ENCODE peak calls at places on chromosome 13, in seven cellular contexts. L, P, X, R, S, D and M are unnamed samples.
A peak's percentile ranks its signal among the peaks of the same experiment; 100 is the strongest.

GRCh38 chr13:35379663-35380062 is 96.8 kb downstream of the MAB21L1 start:
- DNase-seq in S (no peak), D (no peak), X (no peak), L (no peak), R (no peak), P (no peak), M (no peak)

GRCh38 chr13:102935896-102936321 is 90.1 kb downstream of the ERCC5 start:
- DNase-seq in X (no peak), S (no peak), R (no peak), L (no peak), P (no peak), D (peak; percentile 18), M (no peak)

GRCh38 chr13:29905845-29906244 is 55.4 kb upstream of the UBL3 start:
- DNase-seq in P (no peak), X (no peak), L (no peak), D (no peak), S (no peak), R (no peak), M (peak; percentile 76)

GRCh38 chr13:28336193-28336657 is 158.7 kb downstream of the FLT1 start:
- DNase-seq in R (no peak), X (no peak), S (no peak), L (no peak), P (no peak), D (no peak), M (peak; percentile 60)

GRCh38 chr13:24218977-24219376 is 58.5 kb downstream of the SPATA13 start:
- DNase-seq in R (peak; percentile 44), D (no peak), S (no peak), X (no peak), L (no peak), P (no peak), M (no peak)

GRCh38 chr13:104253063-104253680 is 1187.0 kb upstream of the SLC10A2 start:
- DNase-seq in R (no peak), L (no peak), X (no peak), P (no peak), S (no peak), D (no peak), M (peak; percentile 48)

GRCh38 chr13:79466852-79467251 is 14.1 kb upstream of the NDFIP2 start:
- DNase-seq in L (no peak), R (no peak), X (no peak), S (no peak), D (no peak), P (no peak), M (no peak)

GRCh38 chr13:111252449-111253124 is 67.9 kb upstream of the TEX29 start:
- DNase-seq in L (no peak), S (no peak), R (no peak), P (no peak), X (no peak), D (no peak), M (no peak)

GRCh38 chr13:110711778-110712070 is 1.8 kb upstream of the ING1 start:
- DNase-seq in D (peak; percentile 15), X (no peak), P (no peak), R (no peak), S (no peak), L (no peak), M (no peak)

GRCh38 chr13:111006508-111007031 is 91.7 kb upstream of the ANKRD10 start:
- DNase-seq in L (no peak), D (peak; percentile 37), X (peak; percentile 37), R (peak; percentile 44), P (no peak), S (no peak), M (no peak)

GRCh38 chr13:113349050-113349449 is 14.9 kb downstream of the GRTP1 start:
- DNase-seq in L (no peak), P (no peak), S (no peak), R (no peak), D (no peak), X (no peak), M (no peak)

GRCh38 chr13:54124700-54125099 is 1096.1 kb downstream of the OLFM4 start:
- DNase-seq in P (no peak), R (no peak), D (no peak), L (no peak), X (no peak), S (no peak), M (no peak)

GRCh38 chr13:55990631-55991030 is 1150.1 kb upstream of the PRR20A start:
- DNase-seq in X (no peak), L (no peak), S (no peak), D (no peak), R (no peak), P (no peak), M (no peak)

GRCh38 chr13:44051923-44052322 is 172.2 kb downstream of the LACC1 start:
- DNase-seq in X (no peak), D (no peak), L (no peak), S (no peak), P (no peak), R (no peak), M (no peak)

GRCh38 chr13:101453784-101454201 is 1.3 kb downstream of the ITGBL1 start:
- DNase-seq in D (no peak), S (no peak), R (no peak), L (peak; percentile 80), X (peak; percentile 10), P (no peak), M (peak; percentile 15)

GRCh38 chr13:97125051-97125809 is 96.9 kb upstream of the MBNL2 start:
- DNase-seq in P (no peak), S (no peak), X (no peak), R (peak; percentile 65), L (no peak), D (peak; percentile 38), M (no peak)

GRCh38 chr13:50544226-50544625 is 299.3 kb downstream of the DLEU7 start:
- DNase-seq in L (no peak), D (no peak), S (no peak), P (no peak), R (no peak), X (no peak), M (no peak)

GRCh38 chr13:46567671-46568070 is 14.7 kb downstream of the LRCH1 start:
- DNase-seq in P (no peak), S (no peak), L (no peak), R (no peak), D (no peak), X (no peak), M (no peak)

GRCh38 chr13:97976551-97977375 is 23.3 kb downstream of the IPO5 start:
- DNase-seq in R (no peak), S (peak; percentile 24), L (peak; percentile 86), D (no peak), P (peak; percentile 8), X (no peak), M (no peak)

GRCh38 chr13:98540476-98540875 is 36.4 kb downstream of the STK24 start:
- DNase-seq in X (no peak), D (no peak), S (no peak), R (no peak), L (no peak), P (no peak), M (no peak)

GRCh38 chr13:63706751-63707150 is 2291.1 kb upstream of the PCDH20 start:
- DNase-seq in R (no peak), D (no peak), X (no peak), P (no peak), L (no peak), S (no peak), M (no peak)

GRCh38 chr13:45048890-45049407 is 59.6 kb downstream of the GPALPP1 start:
- DNase-seq in P (no peak), R (no peak), S (no peak), L (no peak), X (no peak), D (peak; percentile 33), M (no peak)

GRCh38 chr13:96947343-96947910 is 46.8 kb downstream of the OXGR1 start:
- DNase-seq in R (no peak), D (no peak), S (no peak), X (no peak), P (no peak), L (peak; percentile 39), M (peak; percentile 3)

GRCh38 chr13:48626726-48627451 is 26.8 kb upstream of the CYSLTR2 start:
- DNase-seq in L (no peak), R (no peak), S (no peak), X (no peak), D (no peak), P (no peak), M (peak; percentile 11)

GRCh38 chr13:28357846-28358496 is 137.0 kb downstream of the FLT1 start:
- DNase-seq in X (no peak), L (no peak), D (no peak), P (no peak), R (no peak), S (no peak), M (peak; percentile 48)

GRCh38 chr13:96728463-96728862 is 265.8 kb downstream of the OXGR1 start:
- DNase-seq in D (no peak), R (no peak), X (no peak), L (no peak), S (no peak), P (no peak), M (no peak)

GRCh38 chr13:99536023-99536422 is 34.8 kb downstream of the TM9SF2 start:
- DNase-seq in L (no peak), R (no peak), P (no peak), S (no peak), D (no peak), X (no peak), M (no peak)

GRCh38 chr13:28548872-28549271 is 53.9 kb upstream of the FLT1 start:
- DNase-seq in L (no peak), S (no peak), R (no peak), X (no peak), D (peak; percentile 31), P (no peak), M (no peak)

GRCh38 chr13:42279080-42279479 is 7.1 kb downstream of the AKAP11 start:
- DNase-seq in S (no peak), P (peak; percentile 4), D (no peak), R (no peak), L (no peak), X (no peak), M (no peak)